ENCODE peak calls at places on chromosomes 6 and 20, in ten cellular contexts. D is breast epithelium, B is Caco-2, V is cardiac fibroblast, T is ovary, G is body of pancreas, C is fibroblast of the aortic adventitia, S is AG10803, Z is GM12865, M is lower lobe of right lung. K is an unnamed sample.
A peak's percentile ranks its signal among the peaks of the same experiment; 100 is the strongest.

GRCh38 chr20:23242104-23242503 is 108.5 kb upstream of the NXT1 start:
- DNase-seq in Z (no peak), G (no peak), C (no peak), V (no peak), D (no peak), B (peak; percentile 55), M (no peak), T (no peak), S (no peak), K (no peak)

GRCh38 chr6:24504642-24505586 is 10.1 kb downstream of the ALDH5A1 start:
- DNase-seq in G (no peak), S (peak; percentile 5), C (no peak), D (no peak), T (no peak), Z (no peak), B (peak; percentile 96), M (peak; percentile 83), V (no peak), K (no peak)

GRCh38 chr20:21393142-21393541 is 4.2 kb downstream of the NKX2-4 start:
- DNase-seq in B (no peak), M (no peak), D (no peak), C (no peak), Z (no peak), T (no peak), S (no peak), G (no peak), V (no peak), K (no peak)

GRCh38 chr6:22632561-22632960 is 63.2 kb downstream of the HDGFL1 start:
- DNase-seq in D (no peak), T (no peak), V (no peak), Z (no peak), B (no peak), C (no peak), M (no peak), S (no peak), G (no peak), K (no peak)

GRCh38 chr20:17381701-17382100 is 149.5 kb downstream of the BFSP1 start:
- DNase-seq in T (no peak), D (no peak), Z (no peak), M (no peak), V (no peak), G (no peak), C (no peak), S (peak; percentile 1), B (no peak), K (no peak)

GRCh38 chr6:168109171-168109570 is 30.2 kb upstream of the FRMD1 start:
- DNase-seq in B (no peak), G (no peak), Z (no peak), D (no peak), M (peak; percentile 39), C (no peak), V (no peak), S (no peak), T (no peak), K (no peak)

GRCh38 chr6:159063549-159063948 is 18.8 kb upstream of the TAGAP start:
- DNase-seq in D (no peak), V (no peak), S (no peak), B (no peak), T (no peak), C (no peak), G (no peak), Z (no peak), M (no peak), K (no peak)

GRCh38 chr6:50952092-50952932 is 133.6 kb downstream of the TFAP2B start:
- DNase-seq in G (no peak), V (no peak), B (no peak), M (no peak), T (no peak), D (no peak), Z (peak; percentile 2), C (peak; percentile 0), S (peak; percentile 9), K (no peak)

GRCh38 chr20:56731041-56731440 is 101.9 kb downstream of the TFAP2C start:
- DNase-seq in G (no peak), D (no peak), Z (no peak), S (no peak), T (no peak), M (no peak), C (no peak), B (no peak), V (no peak), K (peak; percentile 15)

GRCh38 chr20:40897177-40897700 is 131.4 kb upstream of the TOP1 start:
- DNase-seq in B (no peak), G (no peak), C (peak; percentile 57), V (peak; percentile 7), M (no peak), D (no peak), S (peak; percentile 69), T (no peak), Z (no peak), K (peak; percentile 22)

GRCh38 chr20:23869520-23869919 is 10.0 kb downstream of the CST5 start:
- DNase-seq in B (no peak), Z (no peak), C (no peak), D (no peak), M (no peak), V (no peak), G (no peak), T (no peak), S (no peak), K (no peak)

GRCh38 chr6:48098923-48099322 is 12.1 kb downstream of the PTCHD4 start:
- DNase-seq in S (no peak), V (no peak), C (peak; percentile 40), Z (no peak), B (no peak), M (no peak), T (no peak), G (no peak), D (no peak), K (peak; percentile 36)

GRCh38 chr6:133410628-133411027 is 169.5 kb downstream of the EYA4 start:
- DNase-seq in T (no peak), C (no peak), D (no peak), B (no peak), G (no peak), S (no peak), V (no peak), M (no peak), Z (no peak), K (no peak)

GRCh38 chr6:2651966-2652365 is 98.8 kb downstream of the MYLK4 start:
- DNase-seq in T (no peak), M (no peak), S (no peak), B (no peak), Z (no peak), V (peak; percentile 56), G (no peak), D (no peak), C (no peak), K (no peak)

DNA sequence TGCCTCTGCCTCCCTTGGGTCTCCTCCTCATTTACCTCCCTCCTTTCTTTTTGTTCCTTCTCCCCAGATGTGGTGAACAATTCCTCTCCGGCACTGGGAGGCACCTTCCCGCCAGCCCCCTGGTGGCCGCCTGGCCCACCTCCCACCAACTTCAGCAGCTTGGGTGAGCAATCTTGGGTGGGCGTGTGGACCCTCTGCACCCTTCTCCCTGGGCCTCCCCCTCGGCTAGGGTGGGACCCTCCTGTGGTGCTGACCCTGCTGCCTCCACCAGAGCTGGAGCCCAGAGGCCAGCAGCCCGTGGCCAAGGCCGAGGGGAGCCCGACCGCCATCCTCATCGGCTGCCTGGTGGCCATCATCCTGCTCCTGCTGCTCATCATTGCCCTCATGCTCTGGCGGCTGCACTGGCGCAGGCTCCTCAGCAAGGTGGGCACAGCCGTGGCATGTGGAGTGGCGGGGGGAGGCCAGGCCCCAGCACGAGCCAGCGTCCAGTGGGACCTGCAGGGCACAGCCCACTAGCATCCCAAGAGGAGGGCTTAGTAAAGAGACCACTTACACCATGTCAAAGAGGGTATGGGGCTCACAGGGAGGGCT is 8.8 kb downstream of the DDR1 start:
- DNase-seq in M (no peak), D (no peak), S (no peak), B (peak; percentile 15), C (no peak), T (no peak), V (no peak), G (no peak), Z (no peak), K (no peak)
- TF ChIP-seq CTCF in M (no peak), D (no peak), S (no peak), B (peak; percentile 39), C (no peak), T (no peak), V (peak; percentile 11), G (no peak), Z (no peak), K (peak; percentile 28)

GRCh38 chr6:75393806-75394205 is 99.8 kb downstream of the FILIP1 start:
- DNase-seq in D (no peak), B (no peak), M (no peak), C (no peak), S (no peak), V (no peak), T (no peak), Z (no peak), G (no peak), K (no peak)
- H3K4me3 ChIP-seq in D (no peak overlapping the region), B (no peak overlapping the region), M (no peak overlapping the region), C (no peak overlapping the region), S (no peak overlapping the region), V (no peak overlapping the region), T (no peak overlapping the region), Z (no peak overlapping the region), G (no peak overlapping the region), K (no peak overlapping the region)

DNA sequence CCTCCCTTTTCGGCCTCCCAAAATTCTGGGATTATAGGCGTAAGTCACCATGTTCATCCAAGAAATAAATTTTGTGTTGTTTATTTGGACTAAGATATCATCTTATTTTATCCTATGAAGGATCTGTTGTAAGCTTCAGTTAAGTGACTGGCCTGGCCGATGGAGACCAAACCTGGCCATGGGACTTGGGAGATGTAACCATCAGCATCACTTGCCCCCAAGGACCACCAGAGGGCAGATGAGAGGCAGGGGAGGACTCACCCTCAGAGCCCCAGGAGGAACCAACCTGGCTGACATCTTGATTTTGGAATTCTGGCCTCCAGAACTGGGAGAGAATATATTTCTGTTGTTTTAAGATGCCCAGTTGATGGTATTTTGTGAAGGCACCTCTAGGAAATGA is 266.7 kb downstream of the CDH26 start:
- DNase-seq in V (peak; percentile 39), T (no peak), G (no peak), C (peak; percentile 11), B (peak; percentile 69), D (no peak), Z (no peak), S (peak; percentile 13), M (no peak), K (no peak)
- TF ChIP-seq CTCF in V (peak; percentile 61), T (no peak), G (no peak), C (peak; percentile 57), B (peak; percentile 71), D (no peak), Z (peak; percentile 11), S (peak; percentile 56), M (no peak), K (peak; percentile 65)

DNA sequence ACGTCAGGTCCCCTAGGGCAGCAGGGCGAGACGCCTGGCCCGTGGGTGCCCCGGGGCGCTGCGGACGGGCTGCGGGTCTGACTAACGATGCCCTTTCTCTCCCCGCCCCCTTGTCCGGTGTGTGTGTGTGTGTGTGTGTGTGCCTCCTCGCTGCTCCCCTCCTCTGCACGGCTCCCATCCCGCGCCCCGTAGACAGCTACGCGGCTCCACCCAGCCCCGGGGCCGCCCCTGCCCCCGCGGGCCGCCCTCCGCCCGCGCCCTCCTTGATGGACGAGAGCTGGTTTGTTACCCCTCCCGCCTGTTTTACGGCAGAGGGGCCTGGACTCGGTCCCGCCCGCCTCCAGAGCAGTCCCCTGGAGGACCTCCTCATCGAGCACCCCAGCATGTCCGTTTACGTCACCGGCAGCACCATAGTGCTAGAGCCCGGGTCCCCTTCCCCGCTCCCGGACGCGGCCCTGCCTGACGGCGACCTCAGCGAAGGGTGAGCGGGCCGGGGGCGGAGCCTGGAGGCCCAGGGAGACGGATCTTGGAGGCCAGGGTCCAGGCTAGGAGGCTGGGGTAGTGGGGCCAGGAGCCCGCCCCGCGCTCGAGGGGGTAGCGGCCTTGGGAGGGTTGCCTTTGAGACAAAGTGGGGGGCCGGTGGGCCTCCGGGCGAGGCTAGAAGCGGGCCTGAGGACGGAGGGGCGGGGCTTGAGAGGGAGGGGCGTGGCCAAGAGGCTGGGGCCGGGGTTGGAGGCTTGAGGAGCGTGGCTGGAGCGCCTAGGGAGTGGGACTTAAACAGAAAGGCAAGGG is 5.1 kb downstream of the TP53INP2 start:
- DNase-seq in Z (peak; percentile 92), V (peak; percentile 76), T (peak; percentile 94), D (peak; percentile 75), G (peak; percentile 77), B (peak; percentile 94), C (peak; percentile 52), M (peak; percentile 92), S (peak; percentile 75), K (peak; percentile 74)
- H3K4me3 ChIP-seq in Z (peak overlapping the region; percentile 80), V (peak overlapping the region; percentile 58), T (peak overlapping the region; percentile 88), D (peak overlapping the region; percentile 77), G (peak overlapping the region; percentile 60), B (peak overlapping the region; percentile 82), C (peak overlapping the region; percentile 61), M (peak overlapping the region; percentile 78), S (peak overlapping the region; percentile 71), K (peak overlapping the region; percentile 50)